ENCODE peak calls at places on chromosomes 12 and 14, in nine cellular contexts. Z is IMR-90, T is upper lobe of left lung, R is adrenal gland, K is uterus, X is testis, C is A549, A is endothelial cell of umbilical vein, B is esophagus muscularis mucosa. H is an unnamed sample. For H3K4me1, the result is how much of the 10 kb centered on the place peaks cover.

GRCh38 chr14:79186523-79186922 is 1016.4 kb downstream of the NRXN3 start:
- DNase-seq in Z (peak), T (no peak), R (no peak), K (no peak), X (no peak), C (no peak), A (peak), B (no peak), H (no peak)

GRCh38 chr14:80996049-80996901 is 40.9 kb downstream of the TSHR start:
- DNase-seq in Z (peak), T (no peak), R (peak), K (no peak), X (peak), C (peak), A (peak), B (no peak), H (no peak)

GRCh38 chr12:48351022-48351708 is 446 bp upstream of the ZNF641 start:
- DNase-seq in Z (peak), T (no peak), R (peak), K (peak), X (peak), C (peak), A (peak), B (peak), H (peak)

GRCh38 chr12:110741371-110741770 is 1.3 kb downstream of the PPP1CC start:
- DNase-seq in Z (no peak), T (no peak), R (no peak), K (no peak), X (no peak), C (no peak), A (peak), B (no peak), H (no peak)

GRCh38 chr12:38744056-38744455 is 161.3 kb downstream of the CPNE8 start:
- DNase-seq in Z (no peak), T (no peak), R (no peak), K (no peak), X (no peak), C (no peak), A (no peak), B (no peak), H (no peak)

GRCh38 chr12:91985002-91985767 is 160.5 kb downstream of the BTG1 start:
- DNase-seq in Z (peak), T (no peak), R (no peak), K (no peak), X (no peak), C (no peak), A (peak), B (no peak), H (no peak)

GRCh38 chr14:61264022-61264571 is 17.0 kb downstream of the TMEM30B start:
- DNase-seq in Z (no peak), T (no peak), R (no peak), K (no peak), X (no peak), C (no peak), A (no peak), B (no peak), H (no peak)

GRCh38 chr14:90381011-90381790 is 15.6 kb upstream of the CALM1 start:
- DNase-seq in Z (no peak), T (no peak), R (no peak), K (peak), X (peak), C (no peak), A (no peak), B (no peak), H (peak)

GRCh38 chr14:90060965-90061848 is 587 bp upstream of the KCNK13 start:
- DNase-seq in Z (no peak), T (peak), R (no peak), K (no peak), X (peak), C (no peak), A (no peak), B (no peak), H (no peak)

GRCh38 chr12:103780093-103780440 is 61.0 kb downstream of the NT5DC3 start:
- DNase-seq in Z (peak), T (no peak), R (no peak), K (no peak), X (no peak), C (no peak), A (no peak), B (no peak), H (no peak)

GRCh38 chr12:11578461-11578993 is 70.9 kb upstream of the ETV6 start:
- DNase-seq in Z (no peak), T (no peak), R (no peak), K (no peak), X (no peak), C (no peak), A (no peak), B (no peak), H (no peak)

GRCh38 chr12:69275471-69275891 is 36.1 kb downstream of the CPSF6 start:
- DNase-seq in Z (no peak), T (no peak), R (no peak), K (no peak), X (no peak), C (no peak), A (no peak), B (no peak), H (no peak)

GRCh38 chr12:102539651-102540553 is 59.5 kb upstream of the IGF1 start:
- DNase-seq in Z (peak), T (no peak), R (no peak), K (no peak), X (peak), C (peak), A (no peak), B (no peak), H (no peak)

GRCh38 chr12:40170593-40170992 is 54.2 kb upstream of the LRRK2 start:
- DNase-seq in Z (no peak), T (no peak), R (no peak), K (no peak), X (no peak), C (no peak), A (no peak), B (no peak), H (no peak)

GRCh38 chr12:106137456-106138278 is 1.1 kb downstream of the NUAK1 start:
- DNase-seq in Z (peak), T (no peak), R (no peak), K (no peak), X (peak), C (no peak), A (no peak), B (no peak), H (no peak)

GRCh38 chr12:10212623-10213131 is at the start of gene GABARAPL1:
- DNase-seq in Z (peak), T (peak), R (peak), K (peak), X (peak), C (peak), A (no peak), B (peak), H (peak)

GRCh38 chr14:67059576-67059975 is 129.7 kb upstream of the GARIN2 start:
- DNase-seq in Z (peak), T (no peak), R (no peak), K (no peak), X (no peak), C (no peak), A (no peak), B (no peak), H (no peak)

GRCh38 chr14:60222820-60223219 is 26.2 kb upstream of the PPM1A start:
- DNase-seq in Z (no peak), T (no peak), R (no peak), K (no peak), X (no peak), C (no peak), A (no peak), B (no peak), H (peak)

GRCh38 chr12:14454098-14454907 is 88.8 kb downstream of the ATF7IP start:
- DNase-seq in Z (peak), T (no peak), R (no peak), K (no peak), X (peak), C (peak), A (peak), B (no peak), H (no peak)

GRCh38 chr12:59873136-59873535 is 277.3 kb downstream of the SLC16A7 start:
- DNase-seq in Z (peak), T (no peak), R (no peak), K (no peak), X (no peak), C (no peak), A (no peak), B (no peak), H (no peak)

GRCh38 chr12:62523619-62524018 is 57.0 kb downstream of the MON2 start:
- DNase-seq in Z (no peak), T (no peak), R (no peak), K (no peak), X (no peak), C (no peak), A (no peak), B (no peak), H (no peak)

GRCh38 chr14:102688290-102688689 is 89.0 kb upstream of the TRAF3 start:
- DNase-seq in Z (no peak), T (no peak), R (no peak), K (no peak), X (no peak), C (no peak), A (no peak), B (no peak), H (no peak)

GRCh38 chr12:55708695-55709233 is 1.1 kb upstream of the ITGA7 start:
- DNase-seq in Z (no peak), T (no peak), R (no peak), K (no peak), X (no peak), C (no peak), A (no peak), B (no peak), H (no peak)

GRCh38 chr12:65742481-65742971 is 81.8 kb upstream of the HMGA2 start:
- DNase-seq in Z (peak), T (no peak), R (no peak), K (peak), X (no peak), C (no peak), A (peak), B (peak), H (no peak)

DNA sequence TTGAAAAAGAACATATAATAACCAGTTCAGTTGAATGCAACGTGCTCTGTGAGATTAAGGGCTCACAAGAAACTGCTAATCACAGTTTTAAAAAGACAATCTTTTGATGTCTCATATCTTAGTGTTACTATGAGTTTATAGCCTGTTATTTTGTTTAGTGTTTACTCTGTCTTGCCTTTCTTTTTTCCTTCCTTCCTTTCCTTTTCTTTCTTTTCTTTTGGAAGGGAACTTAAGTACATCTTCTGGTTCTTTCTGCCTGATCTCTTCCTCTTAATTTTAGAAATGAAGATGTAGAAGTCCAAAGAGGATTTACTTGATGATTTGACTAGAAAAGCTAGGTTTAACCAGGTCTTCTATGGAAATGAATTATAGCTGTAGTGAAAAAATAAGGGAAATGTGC is 38.2 kb downstream of the WNK1 start:
- DNase-seq in Z (no peak), T (no peak), R (no peak), K (no peak), X (no peak), C (no peak), A (no peak), B (no peak), H (no peak)
- H3K4me1 ChIP-seq in Z (under half), T (half or more), R (half or more), K (under half), X (under half), C (half or more), A (half or more), B (half or more), H (under half)

GRCh38 chr12:132887513-132888341 is at the start of gene CHFR:
- DNase-seq in Z (peak), T (peak), R (peak), K (peak), X (peak), C (peak), A (peak), B (peak), H (peak)
- TF ChIP-seq POLR2A in Z (peak), T (peak), R (peak), K (no peak), X (no peak), C (peak), A (peak), B (peak), H (no peak)

GRCh38 chr12:124469193-124469888 is 98.1 kb downstream of the NCOR2 start:
- DNase-seq in Z (no peak), T (no peak), R (no peak), K (no peak), X (no peak), C (no peak), A (no peak), B (no peak), H (no peak)

GRCh38 chr12:124464830-124465229 is 102.6 kb downstream of the NCOR2 start:
- DNase-seq in Z (no peak), T (no peak), R (no peak), K (no peak), X (no peak), C (no peak), A (no peak), B (no peak), H (no peak)

GRCh38 chr12:124464062-124464461 is 103.3 kb downstream of the NCOR2 start:
- DNase-seq in Z (peak), T (no peak), R (no peak), K (no peak), X (peak), C (no peak), A (no peak), B (no peak), H (no peak)

GRCh38 chr12:124465473-124465872 is 101.9 kb downstream of the NCOR2 start:
- DNase-seq in Z (no peak), T (no peak), R (no peak), K (no peak), X (no peak), C (no peak), A (no peak), B (no peak), H (no peak)

DNA sequence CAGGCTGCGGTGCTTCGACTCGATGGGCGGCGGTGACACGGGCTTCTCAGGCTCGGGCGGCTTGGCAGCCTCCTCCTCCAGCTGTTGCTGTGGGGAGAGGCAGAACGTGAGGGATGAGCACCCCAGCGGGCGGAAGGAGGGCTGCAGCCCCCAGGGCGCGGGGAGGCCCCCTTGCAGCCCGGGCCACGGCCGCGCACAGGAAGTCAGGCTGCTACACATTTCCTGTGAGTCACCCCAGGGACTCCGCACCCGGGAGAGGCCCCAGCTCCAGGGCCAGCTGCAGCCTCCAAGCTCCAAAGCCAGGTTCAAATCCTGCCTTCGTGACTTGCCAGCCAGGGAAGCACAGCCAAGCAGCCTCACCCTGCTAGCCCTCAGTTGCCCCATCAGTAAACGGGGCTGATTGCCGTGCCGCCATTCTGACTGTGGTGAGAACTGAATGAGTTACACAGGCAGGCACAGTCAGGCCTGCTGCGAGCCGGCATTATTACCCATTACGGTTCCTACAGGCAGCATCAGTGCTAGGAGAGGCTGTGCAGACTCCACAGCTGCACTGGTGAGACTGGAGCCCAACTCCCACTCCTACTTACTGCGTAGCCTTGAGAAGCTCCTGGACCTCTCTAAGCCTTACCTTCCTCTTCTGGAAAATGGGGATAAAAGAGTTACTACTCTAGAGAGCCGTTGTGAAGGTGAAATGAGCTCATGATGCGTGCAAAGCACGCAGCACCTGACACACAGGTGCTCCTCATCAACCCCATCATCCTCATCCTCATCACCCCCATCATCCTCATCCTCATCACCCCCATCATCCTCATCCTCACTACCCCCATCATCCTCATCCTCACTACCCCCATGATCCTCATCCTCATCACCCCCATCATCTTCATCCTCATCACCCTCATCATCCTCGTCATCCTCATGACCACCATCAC is 100.9 kb downstream of the NCOR2 start:
- DNase-seq in Z (peak), T (peak), R (no peak), K (no peak), X (no peak), C (no peak), A (peak), B (no peak), H (peak)
- TF ChIP-seq CTCF in Z (no peak), T (peak), R (no peak), K (no peak), X (no peak), C (no peak), A (no peak), B (no peak), H (no peak)

GRCh38 chr12:46369095-46369473 is 3.5 kb downstream of the SLC38A2 start:
- DNase-seq in Z (no peak), T (no peak), R (no peak), K (no peak), X (no peak), C (no peak), A (no peak), B (no peak), H (no peak)
- H3K4me1 ChIP-seq in Z (under half), T (half or more), R (half or more), K (under half), X (under half), C (half or more), A (half or more), B (half or more), H (under half)

DNA sequence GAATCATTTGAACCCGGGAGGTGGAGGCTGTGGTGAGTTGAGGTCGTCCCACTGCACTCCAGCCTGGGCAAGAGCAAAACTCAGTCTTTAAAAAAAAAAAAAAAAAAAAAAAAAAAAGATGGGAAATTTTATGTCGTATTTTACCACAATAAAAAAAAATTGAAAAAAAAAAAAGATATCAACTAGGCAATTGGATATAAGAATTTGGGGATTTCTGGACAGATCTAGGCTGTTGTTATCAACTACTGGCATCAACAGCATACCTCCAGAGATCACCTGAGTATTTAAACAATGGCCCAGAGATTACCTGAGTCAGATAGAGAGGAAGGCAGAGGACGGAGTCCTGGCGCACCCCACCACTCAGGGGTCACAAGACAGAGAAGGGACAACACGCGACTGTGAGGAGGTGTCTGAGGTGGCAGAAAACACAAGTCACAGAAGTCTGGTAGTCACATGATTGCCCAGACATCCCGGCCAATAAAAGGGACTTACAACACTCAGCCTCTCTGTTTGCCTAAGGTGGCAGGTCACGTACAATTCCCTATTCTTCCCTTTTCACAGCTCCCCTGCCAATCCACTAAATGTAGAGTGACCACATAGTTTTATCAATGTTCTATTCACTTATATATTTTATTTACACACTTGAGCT is 1.8 kb downstream of the SPRING1 start:
- DNase-seq in Z (no peak), T (no peak), R (no peak), K (no peak), X (no peak), C (no peak), A (no peak), B (no peak), H (peak)
- TF ChIP-seq POLR2A in Z (no peak), T (peak), R (no peak), K (no peak), X (no peak), C (no peak), A (no peak), B (no peak), H (no peak)

GRCh38 chr12:44875417-44875953 is 630 bp downstream of the NELL2 start:
- DNase-seq in Z (no peak), T (peak), R (no peak), K (no peak), X (no peak), C (no peak), A (peak), B (no peak), H (no peak)

GRCh38 chr12:44874981-44875416 is 1.1 kb downstream of the NELL2 start:
- DNase-seq in Z (no peak), T (no peak), R (no peak), K (no peak), X (no peak), C (no peak), A (peak), B (no peak), H (no peak)

GRCh38 chr12:44876554-44877275 is 600 bp upstream of the NELL2 start:
- DNase-seq in Z (no peak), T (peak), R (no peak), K (no peak), X (peak), C (peak), A (no peak), B (no peak), H (no peak)

GRCh38 chr12:44875954-44876553 is at the start of gene NELL2:
- DNase-seq in Z (no peak), T (peak), R (peak), K (no peak), X (peak), C (peak), A (peak), B (no peak), H (no peak)

GRCh38 chr12:44873898-44874297 is 2.2 kb downstream of the NELL2 start:
- DNase-seq in Z (peak), T (no peak), R (no peak), K (no peak), X (no peak), C (no peak), A (no peak), B (no peak), H (no peak)
- TF ChIP-seq CTCF in Z (no peak), T (no peak), R (no peak), K (no peak), X (no peak), C (no peak), A (no peak), B (no peak), H (no peak)

GRCh38 chr14:22558221-22558913 is 30.7 kb downstream of the DAD1 start:
- DNase-seq in Z (no peak), T (peak), R (no peak), K (no peak), X (peak), C (no peak), A (no peak), B (no peak), H (no peak)
- H3K4me1 ChIP-seq in Z (under half), T (half or more), R (under half), K (under half), X (under half), C (under half), A (half or more), B (half or more), H (half or more)

GRCh38 chr12:128823916-128824839 is at the start of gene SLC15A4:
- DNase-seq in Z (peak), T (peak), R (peak), K (peak), X (peak), C (peak), A (peak), B (peak), H (peak)
- TF ChIP-seq POLR2A in Z (peak), T (peak), R (peak), K (peak), X (no peak), C (peak), A (peak), B (peak), H (peak)

GRCh38 chr14:51780006-51780692 is 80.3 kb upstream of the GNG2 start:
- DNase-seq in Z (peak), T (peak), R (peak), K (peak), X (peak), C (peak), A (peak), B (peak), H (peak)
- TF ChIP-seq CTCF in Z (peak), T (peak), R (peak), K (peak), X (peak), C (peak), A (peak), B (peak), H (no peak)